ENCODE peak calls at places on chromosomes 3 and 15, in four cellular contexts. W is lower lobe of right lung, A is tibial artery, G is brain microvascular endothelial cell. U is an unnamed sample.
A peak's percentile ranks its signal among the peaks of the same experiment; 100 is the strongest.

GRCh38 chr15:58701376-58701775 is 48.1 kb downstream of the ADAM10 start:
- DNase-seq in A (no peak), G (no peak), W (no peak), U (no peak)

GRCh38 chr3:32850636-32851035 is 32.8 kb downstream of the TRIM71 start:
- DNase-seq in A (no peak), W (no peak), G (no peak), U (no peak)

GRCh38 chr3:135982922-135983581 is 17.5 kb downstream of the PPP2R3A start:
- DNase-seq in W (no peak), A (no peak), G (peak; percentile 48), U (no peak)

GRCh38 chr15:58058729-58059128 is 6.8 kb downstream of the ALDH1A2 start:
- DNase-seq in A (no peak), W (no peak), G (no peak), U (no peak)

GRCh38 chr3:179450901-179451334 is 352 bp downstream of the GNB4 start:
- DNase-seq in A (peak; percentile 29), W (no peak), G (peak; percentile 25), U (no peak)

GRCh38 chr3:45659661-45660566 is 29.3 kb upstream of the SACM1L start:
- DNase-seq in W (peak; percentile 76), G (peak; percentile 81), A (peak; percentile 69), U (no peak)

GRCh38 chr15:71716990-71717389 is 93.4 kb upstream of the NR2E3 start:
- DNase-seq in W (no peak), A (no peak), G (no peak), U (no peak)

GRCh38 chr3:38029400-38030125 is at the start of gene PLCD1:
- DNase-seq in A (peak; percentile 91), G (no peak), W (peak; percentile 85), U (no peak)

GRCh38 chr15:41417418-41417811 is 520 bp downstream of the RTF1 start:
- DNase-seq in W (no peak), G (peak; percentile 2), A (no peak), U (no peak)

GRCh38 chr3:108610651-108611050 is 21.1 kb downstream of the DZIP3 start:
- DNase-seq in W (no peak), A (no peak), G (no peak), U (no peak)

GRCh38 chr3:141870091-141870687 is 6.3 kb upstream of the ATP1B3 start:
- DNase-seq in A (no peak), G (no peak), W (no peak), U (no peak)

GRCh38 chr3:113769551-113769950 is 22.7 kb downstream of the ATP6V1A start:
- DNase-seq in W (no peak), A (no peak), G (peak; percentile 42), U (no peak)

GRCh38 chr15:90264649-90265048 is 823 bp upstream of the NGRN start:
- DNase-seq in W (no peak), G (no peak), A (no peak), U (no peak)

GRCh38 chr3:169526246-169526645 is 137.3 kb downstream of the MECOM start:
- DNase-seq in W (no peak), A (no peak), G (no peak), U (no peak)

GRCh38 chr3:197752107-197752506 is 2.4 kb downstream of the FYTTD1 start:
- DNase-seq in W (no peak), A (no peak), G (no peak), U (no peak)

GRCh38 chr3:65334045-65334665 is 646.4 kb upstream of the ADAMTS9 start:
- DNase-seq in W (no peak), G (no peak), A (no peak), U (no peak)
- H3K4me3 ChIP-seq in W (no peak overlapping the region), G (no peak overlapping the region), A (no peak overlapping the region), U (no peak overlapping the region)

DNA sequence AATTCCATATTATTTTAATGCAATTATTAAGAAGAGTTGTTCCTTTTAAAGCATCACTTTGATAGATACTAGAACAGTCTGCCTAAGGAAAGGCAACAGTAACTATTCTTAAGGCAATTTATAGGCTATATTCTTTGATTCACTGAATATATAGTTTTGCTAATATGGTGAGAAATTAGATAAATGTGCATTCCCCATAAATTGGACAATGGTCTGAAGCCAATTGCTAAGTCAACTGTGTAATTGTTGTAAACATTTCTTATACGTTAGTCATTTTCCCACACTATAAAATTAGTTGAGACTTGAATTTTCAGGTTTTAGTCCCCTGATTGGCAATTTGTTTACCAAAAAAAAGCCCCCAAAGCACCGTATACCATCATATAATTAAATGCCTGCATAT is 263.0 kb upstream of the NECTIN3 start:
- DNase-seq in A (no peak), W (no peak), G (no peak), U (no peak)
- TF ChIP-seq CTCF in A (no peak), W (no peak), G (no peak), U (no peak)

DNA sequence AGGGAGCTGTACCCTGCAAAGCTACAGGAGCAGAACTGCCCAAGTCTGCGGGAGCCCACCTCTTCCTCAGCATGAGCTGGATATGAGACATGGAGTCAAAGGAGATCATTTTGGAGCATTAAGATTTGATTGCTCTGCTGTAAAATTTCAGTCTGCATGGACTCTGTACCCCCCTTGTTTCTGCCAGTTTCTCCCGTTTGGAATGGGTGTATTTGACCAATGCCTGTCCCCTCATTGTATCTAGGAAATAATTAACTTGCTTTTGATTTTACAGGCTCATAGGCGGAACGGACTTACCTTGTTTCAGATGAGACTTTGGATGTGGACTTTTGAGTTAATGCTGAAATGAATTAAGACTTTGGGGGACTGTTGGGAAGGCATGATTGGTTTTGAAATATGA is 18.3 kb downstream of the RNF13 start:
- DNase-seq in G (no peak), W (no peak), A (no peak), U (no peak)
- H3K4me3 ChIP-seq in G (no peak overlapping the region), W (no peak overlapping the region), A (no peak overlapping the region), U (no peak overlapping the region)

GRCh38 chr3:26011276-26011675 is 221.4 kb downstream of the OXSM start:
- DNase-seq in G (no peak), W (no peak), A (no peak), U (no peak)

GRCh38 chr3:26018889-26019288 is 229.0 kb downstream of the OXSM start:
- DNase-seq in W (no peak), A (no peak), G (no peak), U (no peak)

DNA sequence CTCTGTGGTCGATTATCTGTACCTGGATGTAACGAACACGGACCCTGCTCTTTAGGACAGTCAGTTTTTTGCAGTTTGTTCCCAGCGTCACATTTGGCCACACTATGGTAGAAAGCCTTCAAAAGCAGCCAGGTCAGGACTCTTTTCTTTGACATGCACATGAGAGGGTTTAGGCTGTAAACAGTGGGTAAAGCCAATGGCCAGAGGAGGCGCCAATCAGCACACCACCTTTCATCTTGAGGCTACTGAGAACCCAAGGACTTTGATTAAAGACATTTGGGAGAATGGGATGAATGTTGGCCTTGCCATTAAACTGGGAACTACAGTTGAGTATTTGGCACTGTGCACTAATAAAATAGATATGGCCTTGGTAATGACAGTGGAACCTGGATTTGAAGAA is 225.9 kb downstream of the OXSM start:
- DNase-seq in W (no peak), A (no peak), G (no peak), U (no peak)
- TF ChIP-seq CTCF in W (no peak), A (no peak), G (no peak), U (no peak)

GRCh38 chr3:12562451-12562850 is 5.6 kb downstream of the MKRN2 start:
- DNase-seq in G (no peak), A (no peak), W (no peak), U (no peak)

GRCh38 chr3:12558706-12559105 is 1.8 kb downstream of the MKRN2 start:
- DNase-seq in G (no peak), W (no peak), A (no peak), U (no peak)

GRCh38 chr3:12559520-12559919 is 2.6 kb downstream of the MKRN2 start:
- DNase-seq in W (no peak), G (no peak), A (no peak), U (no peak)

GRCh38 chr3:12561397-12561796 is 4.5 kb downstream of the MKRN2 start:
- DNase-seq in G (no peak), W (no peak), A (no peak), U (no peak)

DNA sequence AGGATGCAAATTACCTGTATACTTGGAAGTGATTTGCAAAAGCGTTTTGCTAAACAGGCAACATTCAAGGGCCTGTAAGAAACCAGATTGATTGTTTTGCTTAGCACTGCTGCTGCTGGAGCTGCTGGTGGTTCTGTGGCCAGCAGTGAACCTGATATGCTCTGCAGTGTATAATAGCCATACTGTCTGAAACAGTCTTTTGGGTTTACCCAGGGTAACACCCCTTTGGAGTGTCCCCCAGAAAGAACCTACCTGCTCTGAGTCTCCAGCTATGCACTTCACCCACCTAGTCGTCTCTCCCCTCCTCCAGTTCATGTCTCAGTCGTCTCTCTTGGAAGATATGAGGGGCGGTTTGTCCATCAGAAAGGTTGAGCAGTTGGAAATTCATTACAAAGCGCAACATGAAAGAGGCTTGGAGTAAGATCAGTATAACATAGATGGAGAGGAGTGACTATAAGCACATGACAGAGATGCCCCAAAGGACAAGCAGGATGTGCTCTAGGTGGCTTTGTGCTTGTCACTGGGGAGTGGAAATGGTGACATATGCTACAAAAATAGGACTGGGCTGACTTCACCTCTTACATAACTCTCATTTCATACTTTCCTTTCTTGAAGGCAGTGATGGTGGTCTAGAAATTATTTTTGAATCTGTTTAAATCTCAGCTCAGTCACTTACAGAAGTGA is 3.8 kb downstream of the MKRN2 start:
- DNase-seq in G (no peak), W (no peak), A (no peak), U (no peak)
- H3K4me3 ChIP-seq in G (no peak overlapping the region), W (no peak overlapping the region), A (no peak overlapping the region), U (no peak overlapping the region)

DNA sequence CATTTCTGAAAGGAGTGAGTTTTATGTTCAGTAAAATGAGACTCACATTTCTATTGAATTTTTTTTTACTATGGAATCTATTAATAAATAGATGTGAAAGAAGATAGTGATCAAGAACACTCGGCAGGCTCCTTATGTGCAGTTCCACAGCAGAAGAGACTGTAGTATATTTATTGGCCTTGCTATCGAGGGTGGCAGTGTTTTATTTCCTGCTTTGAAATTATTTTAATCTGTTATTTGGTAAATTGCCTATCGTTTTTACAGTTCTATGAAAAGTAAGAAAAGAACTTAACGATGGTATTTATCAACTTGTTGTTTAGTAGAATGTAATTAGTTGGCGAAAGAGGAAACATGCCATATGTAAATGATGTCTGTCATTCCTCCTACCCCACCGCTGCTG is 238.3 kb downstream of the NLGN1 start:
- DNase-seq in W (no peak), G (no peak), A (no peak), U (no peak)
- TF ChIP-seq CTCF in W (no peak), G (no peak), A (no peak), U (no peak)

GRCh38 chr3:157868168-157868567 is 238.1 kb downstream of the SHOX2 start:
- DNase-seq in W (no peak), G (no peak), A (no peak), U (peak; percentile 19)

GRCh38 chr3:157871248-157871647 is 235.0 kb downstream of the SHOX2 start:
- DNase-seq in A (no peak), G (no peak), W (no peak), U (no peak)

GRCh38 chr3:157868881-157869280 is 237.3 kb downstream of the SHOX2 start:
- DNase-seq in W (no peak), G (no peak), A (peak; percentile 32), U (no peak)

GRCh38 chr3:157859541-157859940 is 246.7 kb downstream of the SHOX2 start:
- DNase-seq in A (no peak), G (no peak), W (no peak), U (no peak)

GRCh38 chr3:157865449-157865862 is 240.8 kb downstream of the SHOX2 start:
- DNase-seq in W (peak; percentile 48), G (no peak), A (no peak), U (no peak)
- H3K4me3 ChIP-seq in W (no peak overlapping the region), G (no peak overlapping the region), A (no peak overlapping the region), U (no peak overlapping the region)

U was measured in astrocyte of the cerebellum.